ENCODE peak calls at places on chromosome 1, in nine cellular contexts. H is sigmoid colon; U is activated CD8-positive, alpha-beta memory T cell treated with anti-CD3 and anti-CD28 coated beads, Interleukin-2, amount 50 U/mL, for 48 hours; D is GM23248; N is left ventricle myocardium superior; V is D341Med; O is heart left ventricle; G is mammary epithelial cell; I is AML-193. R is an unnamed sample.

GRCh38 chr1:161175771-161176453 is 1.4 kb downstream of the B4GALT3 start:
- DNase-seq in D (no peak), G (no peak), V (no peak), I (no peak), H (no peak), O (peak), N (no peak), U (no peak), R (no peak)

GRCh38 chr1:247335871-247336270 is 4.2 kb upstream of the ZNF496 start:
- DNase-seq in O (peak), I (no peak), U (no peak), H (no peak), V (no peak), G (no peak), D (no peak), N (peak), R (peak)

GRCh38 chr1:6745073-6745472 is 40.2 kb upstream of the CAMTA1 start:
- DNase-seq in D (no peak), U (peak), V (no peak), N (no peak), I (no peak), O (no peak), G (no peak), H (no peak), R (no peak)

GRCh38 chr1:200999667-201000066 is 23.8 kb downstream of the KIF21B start:
- DNase-seq in O (no peak), H (no peak), U (no peak), G (no peak), N (no peak), V (no peak), I (no peak), D (no peak), R (no peak)

GRCh38 chr1:201563941-201564340 is 25.0 kb downstream of the NAV1 start:
- DNase-seq in H (peak), U (no peak), I (no peak), V (no peak), O (no peak), D (no peak), G (no peak), N (no peak), R (no peak)

GRCh38 chr1:232191560-232191959 is 438.4 kb downstream of the SIPA1L2 start:
- DNase-seq in N (no peak), I (no peak), O (no peak), G (no peak), V (no peak), U (no peak), D (no peak), H (no peak), R (no peak)

GRCh38 chr1:31348449-31348848 is 24.4 kb downstream of the FABP3 start:
- DNase-seq in N (no peak), V (no peak), G (no peak), O (no peak), D (no peak), H (no peak), I (no peak), U (no peak), R (no peak)

GRCh38 chr1:41361495-41362356 is 492 bp downstream of the FOXO6 start:
- DNase-seq in H (no peak), D (peak), I (no peak), V (no peak), U (peak), N (no peak), O (peak), G (no peak), R (peak)

GRCh38 chr1:153646672-153647374 is 11.7 kb upstream of the SNAPIN start:
- DNase-seq in U (no peak), V (no peak), I (peak), D (no peak), N (peak), O (no peak), G (no peak), H (no peak), R (no peak)

GRCh38 chr1:16630661-16631247 is 17.4 kb upstream of the NBPF1 start:
- DNase-seq in V (peak), I (no peak), G (no peak), D (no peak), N (peak), O (peak), U (peak), H (peak), R (no peak)

GRCh38 chr1:10639301-10640078 is 157.0 kb downstream of the CASZ1 start:
- DNase-seq in O (no peak), U (no peak), V (no peak), D (no peak), N (no peak), H (no peak), I (no peak), G (no peak), R (peak)

GRCh38 chr1:228212415-228212965 is 4.6 kb downstream of the OBSCN start:
- DNase-seq in N (no peak), G (no peak), I (no peak), U (no peak), O (no peak), H (no peak), D (no peak), V (no peak), R (peak)

GRCh38 chr1:4761324-4761723 is 106.9 kb downstream of the AJAP1 start:
- DNase-seq in N (no peak), D (no peak), H (no peak), U (no peak), G (no peak), I (no peak), O (no peak), V (no peak), R (no peak)

GRCh38 chr1:81695741-81696140 is 105.0 kb upstream of the ADGRL2 start:
- DNase-seq in V (no peak), U (no peak), N (no peak), G (peak), I (no peak), O (peak), H (no peak), D (peak), R (no peak)

GRCh38 chr1:113930499-113931161 is 1.5 kb downstream of the HIPK1 start:
- DNase-seq in V (peak), G (peak), O (no peak), I (peak), H (no peak), D (peak), U (peak), N (no peak), R (peak)

GRCh38 chr1:48414264-48414663 is 57.7 kb downstream of the SPATA6 start:
- DNase-seq in H (no peak), G (no peak), O (no peak), U (no peak), D (no peak), N (no peak), V (no peak), I (no peak), R (peak)

GRCh38 chr1:9909222-9910046 is 635 bp downstream of the CTNNBIP1 start:
- DNase-seq in O (peak), I (no peak), V (peak), N (peak), G (peak), U (peak), D (peak), H (peak), R (peak)

GRCh38 chr1:8420318-8420717 is 102.4 kb downstream of the SLC45A1 start:
- DNase-seq in U (no peak), D (no peak), G (no peak), I (no peak), O (no peak), V (no peak), N (no peak), H (no peak), R (no peak)

GRCh38 chr1:54323324-54323739 is 82.9 kb downstream of the SSBP3 start:
- DNase-seq in G (peak), H (no peak), D (no peak), I (no peak), O (no peak), N (peak), U (no peak), V (no peak), R (peak)

GRCh38 chr1:217090073-217090911 is 367.1 kb upstream of the ESRRG start:
- DNase-seq in I (no peak), V (no peak), O (no peak), U (no peak), D (no peak), N (peak), G (no peak), H (no peak), R (no peak)

GRCh38 chr1:207336559-207337467 is 15.3 kb downstream of the CD55 start:
- DNase-seq in U (no peak), V (no peak), D (no peak), I (no peak), N (no peak), G (peak), O (no peak), H (no peak), R (no peak)

GRCh38 chr1:34794790-34795180 is 2.0 kb downstream of the GJA4 start:
- DNase-seq in N (no peak), V (no peak), D (no peak), H (no peak), O (no peak), G (no peak), U (no peak), I (no peak), R (no peak)

GRCh38 chr1:98304888-98305287 is 356.6 kb upstream of the SNX7 start:
- DNase-seq in D (no peak), U (no peak), H (no peak), V (no peak), N (no peak), I (no peak), G (no peak), O (no peak), R (no peak)

GRCh38 chr1:155307247-155307740 is 1.4 kb upstream of the FDPS start:
- DNase-seq in U (no peak), V (no peak), N (no peak), G (peak), I (peak), D (peak), H (no peak), O (no peak), R (peak)

GRCh38 chr1:17108786-17109185 is 10.5 kb downstream of the PADI2 start:
- DNase-seq in D (no peak), H (no peak), U (no peak), G (peak), N (no peak), O (no peak), V (no peak), I (no peak), R (no peak)

GRCh38 chr1:92927870-92928269 is 33.4 kb downstream of the DIPK1A start:
- DNase-seq in U (no peak), D (no peak), H (no peak), I (peak), V (no peak), O (no peak), N (no peak), G (no peak), R (no peak)

GRCh38 chr1:15965228-15965767 is 10.6 kb downstream of the ZBTB17 start:
- DNase-seq in U (no peak), D (peak), G (peak), V (no peak), H (no peak), O (no peak), N (no peak), I (no peak), R (no peak)

GRCh38 chr1:150161747-150162581 is 12.2 kb downstream of the PLEKHO1 start:
- DNase-seq in O (no peak), D (peak), N (peak), I (no peak), U (no peak), H (no peak), V (no peak), G (peak), R (peak)

GRCh38 chr1:35574655-35575400 is 1.7 kb downstream of the TFAP2E start:
- DNase-seq in V (no peak), I (no peak), H (no peak), G (no peak), D (no peak), N (no peak), U (no peak), O (no peak), R (peak)

GRCh38 chr1:228198977-228199590 is 8.8 kb upstream of the OBSCN start:
- DNase-seq in U (no peak), O (no peak), V (no peak), H (no peak), N (no peak), D (peak), G (peak), I (no peak), R (peak)

GRCh38 chr1:37958690-37959089 is 11.8 kb upstream of the INPP5B start:
- DNase-seq in G (peak), N (no peak), V (no peak), U (no peak), H (no peak), D (peak), I (no peak), O (no peak), R (peak)

GRCh38 chr1:172380441-172381244 is 39.8 kb upstream of the C1orf105 start:
- DNase-seq in I (peak), N (no peak), H (no peak), V (no peak), U (no peak), O (no peak), D (no peak), G (no peak), R (no peak)

R was measured in mesendoderm.